ENCODE peak calls at places on chromosomes 13 and 19, in ten cellular contexts. I is hepatocyte; B is left ventricle myocardium inferior; N is ACHN; V is SHP77; E is foreskin fibroblast; G is effector memory CD4-positive, alpha-beta T cell; K is WTC11; S is immature natural killer cell; Y is stimulated activated CD4-positive, alpha-beta T cell treated with anti-CD3 and anti-CD28 coated beads, Interleukin-2, amount 100 ng/mL, for 48 hours. W is an unnamed sample.

GRCh38 chr19:38736413-38737280 is 7.6 kb downstream of the CAPN12 start:
- DNase-seq in N (peak), S (peak), V (peak), I (peak), K (peak), G (peak), Y (peak), E (peak), B (no peak), W (no peak)

GRCh38 chr13:94063096-94063495 is 416.4 kb downstream of the DCT start:
- DNase-seq in G (no peak), N (no peak), V (no peak), I (no peak), Y (no peak), S (no peak), B (no peak), K (no peak), E (peak), W (no peak)

GRCh38 chr13:21799671-21800070 is 128.8 kb downstream of the FGF9 start:
- DNase-seq in G (no peak), K (no peak), S (no peak), I (no peak), Y (no peak), V (no peak), E (no peak), N (no peak), B (no peak), W (no peak)

GRCh38 chr13:113875429-113875815 is 11.5 kb upstream of the GAS6 start:
- DNase-seq in G (no peak), K (no peak), Y (no peak), E (no peak), N (no peak), B (no peak), V (no peak), S (no peak), I (no peak), W (no peak)

GRCh38 chr19:41987141-41987860 is 6.7 kb downstream of the ATP1A3 start:
- DNase-seq in G (no peak), K (no peak), B (no peak), E (no peak), Y (no peak), V (no peak), I (no peak), S (no peak), N (no peak), W (no peak)

GRCh38 chr19:43562698-43563241 is 12.6 kb downstream of the XRCC1 start:
- DNase-seq in V (peak), S (peak), Y (peak), G (peak), N (peak), K (no peak), E (peak), I (no peak), B (peak), W (peak)

GRCh38 chr13:113646921-113647340 is 11.1 kb downstream of the ATP4B start:
- DNase-seq in Y (no peak), K (peak), N (no peak), V (peak), G (no peak), I (no peak), B (peak), E (no peak), S (no peak), W (no peak)

GRCh38 chr13:83498486-83499190 is 383.6 kb downstream of the SLITRK1 start:
- DNase-seq in N (no peak), B (no peak), G (no peak), S (no peak), I (no peak), V (peak), K (no peak), E (peak), Y (no peak), W (no peak)

GRCh38 chr19:39007096-39007495 is 25.3 kb downstream of the FBXO27 start:
- DNase-seq in N (no peak), K (peak), V (no peak), S (no peak), E (no peak), Y (no peak), B (no peak), I (no peak), G (no peak), W (no peak)

GRCh38 chr13:71865858-71866172 is 1.2 kb downstream of the DACH1 start:
- DNase-seq in Y (no peak), E (peak), V (no peak), K (peak), N (no peak), S (no peak), B (peak), I (no peak), G (no peak), W (no peak)

GRCh38 chr13:51246411-51247298 is 24.5 kb downstream of the FAM124A start:
- DNase-seq in K (no peak), E (no peak), S (no peak), N (no peak), G (no peak), V (no peak), I (no peak), B (peak), Y (no peak), W (no peak)

GRCh38 chr13:86792153-86792651 is 879.0 kb upstream of the SLITRK5 start:
- DNase-seq in B (no peak), G (no peak), I (no peak), K (peak), S (no peak), Y (no peak), E (no peak), N (no peak), V (no peak), W (peak)

GRCh38 chr19:29662604-29663404 is 2.5 kb upstream of the PLEKHF1 start:
- DNase-seq in I (peak), G (no peak), E (peak), B (peak), V (no peak), K (no peak), N (peak), Y (no peak), S (no peak), W (peak)

GRCh38 chr19:14368011-14368513 is 13.2 kb upstream of the ADGRE5 start:
- DNase-seq in S (peak), B (no peak), G (no peak), Y (no peak), K (no peak), V (no peak), N (no peak), E (no peak), I (no peak), W (no peak)

GRCh38 chr13:30463820-30464495 is 1.8 kb downstream of the HMGB1 start:
- DNase-seq in K (no peak), E (peak), B (peak), Y (peak), I (peak), N (peak), V (peak), G (peak), S (peak), W (peak)

GRCh38 chr13:80342541-80343371 is 1.8 kb upstream of the SPRY2 start:
- DNase-seq in K (peak), G (peak), N (peak), S (peak), Y (peak), I (peak), V (peak), B (peak), E (peak), W (peak)

GRCh38 chr13:48775804-48776203 is 122.1 kb downstream of the CYSLTR2 start:
- DNase-seq in B (no peak), Y (no peak), V (no peak), E (peak), N (peak), S (no peak), G (no peak), K (no peak), I (peak), W (no peak)

GRCh38 chr13:80276371-80277289 is 64.3 kb downstream of the SPRY2 start:
- DNase-seq in E (peak), V (peak), N (no peak), S (no peak), K (peak), Y (no peak), G (no peak), I (no peak), B (no peak), W (no peak)

GRCh38 chr13:109610517-109610916 is 175.9 kb downstream of the IRS2 start:
- DNase-seq in Y (peak), I (peak), B (peak), G (peak), E (no peak), N (peak), V (peak), S (peak), K (peak), W (peak)

GRCh38 chr19:12987190-12987589 is 8.1 kb upstream of the NFIX start:
- DNase-seq in S (no peak), N (no peak), G (no peak), I (no peak), Y (no peak), V (no peak), B (no peak), K (no peak), E (no peak), W (no peak)

GRCh38 chr13:42076309-42076713 is 27.9 kb downstream of the DGKH start:
- DNase-seq in N (no peak), Y (no peak), E (no peak), B (no peak), G (no peak), I (no peak), K (no peak), V (no peak), S (no peak), W (no peak)

GRCh38 chr19:7426986-7427385 is 61.8 kb downstream of the PEX11G start:
- DNase-seq in E (no peak), Y (peak), K (no peak), I (no peak), S (no peak), B (no peak), N (no peak), G (peak), V (no peak), W (no peak)

GRCh38 chr19:19214892-19215291 is 3.1 kb downstream of the NCAN start:
- DNase-seq in B (no peak), N (peak), K (peak), E (peak), I (peak), Y (peak), V (no peak), G (no peak), S (no peak), W (peak)

GRCh38 chr19:8459520-8460260 is 14.9 kb downstream of the HNRNPM start:
- DNase-seq in V (no peak), G (no peak), Y (no peak), B (no peak), I (no peak), E (peak), K (no peak), S (no peak), N (peak), W (no peak)